ENCODE peak calls at places on chromosomes 16 and 17, in six cellular contexts. O, J, N, X, D and Y are unnamed samples. For H3K36me3 and H3K27me3, the result is how much of the 10 kb centered on the place peaks cover.

GRCh38 chr17:77498056-77498785 is 357.5 kb downstream of the SEC14L1 start:
- DNase-seq in D (no peak), N (no peak), X (peak), O (no peak), J (no peak), Y (peak)

GRCh38 chr16:3774156-3774767 is 56.9 kb upstream of the TRAP1 start:
- DNase-seq in N (no peak), D (no peak), J (peak), O (peak), X (no peak), Y (no peak)

GRCh38 chr17:79981661-79982101 is 54.0 kb downstream of the TBC1D16 start:
- DNase-seq in X (no peak), D (peak), N (no peak), O (no peak), J (no peak), Y (peak)

GRCh38 chr17:1228752-1229353 is 41.4 kb upstream of the BHLHA9 start:
- DNase-seq in N (no peak), O (peak), J (no peak), X (no peak), D (no peak), Y (peak)

GRCh38 chr17:9401434-9401833 is 174.2 kb downstream of the STX8 start:
- DNase-seq in O (no peak), N (no peak), J (no peak), X (peak), D (no peak), Y (no peak)

GRCh38 chr17:21297026-21297520 is 12.6 kb downstream of the MAP2K3 start:
- DNase-seq in D (no peak), J (no peak), O (no peak), X (no peak), N (no peak), Y (no peak)

GRCh38 chr17:29760771-29761682 is 138.3 kb upstream of the CORO6 start:
- DNase-seq in D (peak), N (peak), O (peak), X (peak), J (peak), Y (peak)

GRCh38 chr16:87045462-87046216 is 271.6 kb downstream of the C16orf95 start:
- DNase-seq in X (no peak), J (no peak), N (no peak), O (no peak), D (no peak), Y (peak)

GRCh38 chr17:978110-979093 is 1.2 kb downstream of the NXN start:
- DNase-seq in J (peak), N (no peak), O (peak), D (no peak), X (no peak), Y (peak)

GRCh38 chr16:73064227-73064995 is 16.5 kb upstream of the ZFHX3 start:
- DNase-seq in J (no peak), D (peak), N (no peak), O (peak), X (no peak), Y (peak)
- H3K4me3 ChIP-seq in J (no peak), D (peak), N (no peak), O (peak), X (no peak), Y (no peak)

GRCh38 chr17:35825206-35825605 is 15.9 kb downstream of the TAF15 start:
- DNase-seq in O (no peak), J (no peak), N (no peak), X (no peak), D (no peak), Y (no peak)

GRCh38 chr17:35816723-35817122 is 7.4 kb downstream of the TAF15 start:
- DNase-seq in X (no peak), N (no peak), D (no peak), O (no peak), J (no peak), Y (no peak)

GRCh38 chr17:35819456-35819855 is 10.2 kb downstream of the TAF15 start:
- DNase-seq in X (no peak), O (no peak), D (no peak), N (no peak), J (no peak), Y (no peak)

GRCh38 chr17:35817196-35817595 is 7.9 kb downstream of the TAF15 start:
- DNase-seq in D (no peak), O (no peak), X (no peak), N (no peak), J (no peak), Y (no peak)

DNA sequence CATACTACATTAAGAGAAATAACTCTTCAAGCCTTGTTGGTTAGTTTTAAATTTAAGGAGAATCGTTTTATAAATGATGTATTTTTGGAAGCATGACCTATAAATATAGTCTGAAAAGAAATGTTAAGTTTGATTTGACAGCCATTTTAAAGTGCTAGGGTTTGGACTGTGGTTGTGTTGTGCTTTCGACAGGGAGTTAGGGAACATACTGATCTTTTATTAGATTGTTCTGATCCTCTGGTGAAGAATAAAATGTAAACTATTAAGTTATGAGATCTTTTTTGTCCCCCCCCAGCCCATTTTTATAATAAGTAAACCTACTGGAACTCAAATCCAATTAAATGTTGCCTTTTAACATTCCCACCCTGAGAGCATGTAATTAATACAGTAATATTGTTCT is 12.0 kb downstream of the TAF15 start:
- DNase-seq in O (no peak), J (no peak), D (no peak), N (no peak), X (no peak), Y (no peak)
- H3K36me3 ChIP-seq in O (under half), J (under half), D (under half), N (under half), X (under half), Y (under half)

DNA sequence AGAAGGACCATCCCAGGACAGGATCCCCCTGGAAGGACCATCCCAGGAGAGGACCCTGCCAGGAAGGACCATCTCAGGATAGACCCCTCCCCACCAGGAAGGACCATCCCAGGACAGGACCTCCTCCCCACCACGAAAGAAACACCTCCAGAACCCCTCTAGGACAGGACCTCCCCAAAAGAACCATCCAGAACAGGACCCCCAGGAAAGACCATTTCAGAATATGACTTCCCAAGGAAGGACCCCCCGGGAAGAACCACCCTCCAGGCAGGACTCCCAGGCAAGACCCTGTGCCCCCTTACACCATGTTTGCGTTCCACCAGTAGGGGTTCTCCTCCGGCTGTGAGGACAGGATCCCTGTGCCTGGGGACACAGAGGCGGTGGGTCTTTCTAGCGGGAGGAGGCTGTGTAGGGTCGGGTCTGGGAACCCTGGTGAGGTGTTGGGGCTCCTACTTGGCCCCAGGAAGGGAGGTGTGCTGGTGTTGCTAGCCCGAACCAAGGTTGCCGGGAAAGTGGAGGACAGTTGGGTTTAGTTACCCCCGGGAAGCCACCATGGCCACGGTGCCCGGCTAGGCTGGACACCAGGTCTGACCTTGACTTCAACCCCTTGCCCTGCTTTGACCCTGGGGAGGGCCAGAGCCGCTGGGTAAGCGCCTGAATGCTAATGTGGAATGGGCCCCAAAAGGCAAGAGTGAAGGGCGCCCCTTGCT is 2.2 kb downstream of the NOTUM start:
- DNase-seq in O (no peak), X (no peak), J (no peak), D (no peak), N (no peak), Y (no peak)
- H3K27me3 ChIP-seq in O (half or more), X (half or more), J (under half), D (under half), N (under half), Y (half or more)

GRCh38 chr17:31134526-31134925 is 39.7 kb downstream of the NF1 start:
- DNase-seq in N (no peak), X (no peak), J (no peak), D (no peak), O (no peak), Y (no peak)
- H3K4me3 ChIP-seq in N (no peak), X (no peak), J (no peak), D (no peak), O (no peak), Y (no peak)

GRCh38 chr16:74305286-74305685 is 8.7 kb downstream of the PSMD7 start:
- DNase-seq in J (no peak), D (no peak), X (no peak), O (no peak), N (no peak), Y (no peak)
- H3K36me3 ChIP-seq in J (under half), D (under half), X (under half), O (under half), N (under half), Y (under half)

GRCh38 chr16:59699786-59700185 is 965.7 kb upstream of the GOT2 start:
- DNase-seq in D (no peak), O (no peak), J (no peak), N (no peak), X (no peak), Y (no peak)
- H3K27me3 ChIP-seq in D (under half), O (under half), J (under half), N (under half), X (under half), Y (under half)

GRCh38 chr16:1980026-1980769 is 1.1 kb downstream of the NOXO1 start:
- DNase-seq in D (no peak), N (no peak), O (no peak), X (no peak), J (no peak), Y (peak)
- H3K4me3 ChIP-seq in D (no peak), N (no peak), O (no peak), X (no peak), J (no peak), Y (peak)

DNA sequence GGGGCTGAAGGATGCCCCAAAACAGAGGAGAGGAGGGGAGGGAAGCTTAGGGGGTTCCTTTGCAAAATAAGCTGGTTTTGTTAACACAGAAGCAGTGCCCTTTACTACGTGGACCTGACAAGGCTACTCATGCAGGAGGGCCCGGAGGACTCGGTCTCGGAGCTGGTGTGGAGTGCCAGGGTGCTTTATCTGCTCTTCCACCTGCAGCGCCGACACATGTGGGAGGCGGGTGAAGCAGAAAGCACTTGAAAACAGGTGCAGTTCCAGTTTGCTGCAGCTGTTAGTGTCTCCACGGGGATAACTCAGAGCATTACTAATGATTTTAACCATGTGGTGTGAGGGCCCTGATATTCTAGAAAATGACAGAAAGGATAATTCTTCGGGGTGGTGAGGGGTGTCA is 35.0 kb upstream of the MNT start:
- DNase-seq in X (no peak), J (no peak), N (no peak), D (no peak), O (no peak), Y (no peak)
- H3K36me3 ChIP-seq in X (under half), J (under half), N (under half), D (under half), O (under half), Y (under half)

GRCh38 chr17:45785373-45786193 is 1.5 kb downstream of the CRHR1 start:
- DNase-seq in O (no peak), D (no peak), J (no peak), N (no peak), X (no peak), Y (peak)

GRCh38 chr17:45783593-45784292 is 377 bp upstream of the CRHR1 start:
- DNase-seq in N (peak), D (no peak), J (no peak), O (no peak), X (peak), Y (peak)

GRCh38 chr17:45784293-45784582 is at the start of gene CRHR1:
- DNase-seq in D (no peak), X (no peak), J (no peak), O (no peak), N (no peak), Y (no peak)

GRCh38 chr17:45786349-45786748 is 2.2 kb downstream of the CRHR1 start:
- DNase-seq in X (no peak), D (no peak), O (no peak), N (no peak), J (no peak), Y (no peak)

DNA sequence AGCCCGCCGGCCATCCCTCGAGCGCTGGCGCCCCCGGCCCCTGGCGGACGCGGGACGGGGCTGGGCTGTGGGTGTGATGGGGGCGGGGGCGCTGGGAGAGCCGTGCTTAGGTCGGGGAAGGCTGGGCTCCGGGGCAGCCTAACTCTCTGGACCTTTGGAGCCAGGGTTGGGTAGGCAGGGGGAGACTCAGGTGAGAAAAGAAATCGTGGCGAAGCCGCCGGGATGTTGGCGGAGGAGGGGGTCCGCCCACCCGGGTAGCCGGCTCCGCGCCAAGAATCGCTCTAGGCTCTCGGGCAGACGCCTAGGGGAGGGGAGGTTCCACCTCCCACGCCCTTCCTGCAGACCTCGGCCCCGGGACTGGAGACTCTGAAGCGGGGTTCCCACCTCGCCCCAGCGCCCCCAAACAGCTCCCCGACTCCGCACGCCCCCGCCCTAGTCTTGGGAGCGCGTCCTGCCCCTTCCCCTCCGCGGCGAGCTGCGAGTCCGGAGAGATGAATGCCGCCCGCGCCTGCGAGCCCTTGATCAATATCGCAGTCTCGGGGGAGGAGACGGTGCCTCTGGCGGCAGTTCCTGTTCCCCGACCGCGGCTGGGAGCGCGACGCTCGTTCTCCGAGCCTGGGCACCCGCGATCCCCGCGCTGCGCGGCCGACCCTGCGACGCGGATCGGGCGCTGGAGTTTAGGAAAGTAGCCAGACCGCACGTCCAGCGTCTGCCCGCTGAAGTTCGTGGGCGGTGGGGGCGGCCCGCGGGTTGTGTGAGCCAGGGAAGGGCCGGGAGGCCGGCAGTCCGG is 658 bp downstream of the CRHR1 start:
- DNase-seq in O (peak), N (peak), D (no peak), X (peak), J (no peak), Y (peak)
- H3K27me3 ChIP-seq in O (half or more), N (under half), D (under half), X (half or more), J (under half), Y (under half)